ENCODE peak calls at places on chromosomes 7 and 10, in seven cellular contexts. One of them, this sample, is unnamed.

GRCh38 chr7:11194492-11194891 is 220.8 kb downstream of the PHF14 start:
- DNase-seq in uterus: no peak
- DNase-seq in dorsolateral prefrontal cortex: no peak
- DNase-seq in IMR-90: no peak
- DNase-seq in tibial nerve: no peak
- DNase-seq in OCI-LY7: no peak
- DNase-seq in ovary: no peak
- DNase-seq in this sample: no peak

GRCh38 chr7:47232751-47233412 is 349.0 kb downstream of the TNS3 start:
- DNase-seq in uterus: no peak
- DNase-seq in dorsolateral prefrontal cortex: no peak
- DNase-seq in IMR-90: no peak
- DNase-seq in tibial nerve: no peak
- DNase-seq in OCI-LY7: peak
- DNase-seq in ovary: no peak
- DNase-seq in this sample: no peak

GRCh38 chr10:86262671-86263165 is 103.9 kb downstream of the GRID1 start:
- DNase-seq in uterus: no peak
- DNase-seq in dorsolateral prefrontal cortex: peak
- DNase-seq in IMR-90: no peak
- DNase-seq in tibial nerve: no peak
- DNase-seq in OCI-LY7: no peak
- DNase-seq in ovary: no peak
- DNase-seq in this sample: peak

GRCh38 chr10:47152861-47153349 is 147.1 kb upstream of the GDF10 start:
- DNase-seq in uterus: no peak
- DNase-seq in dorsolateral prefrontal cortex: no peak
- DNase-seq in IMR-90: no peak
- DNase-seq in tibial nerve: no peak
- DNase-seq in OCI-LY7: no peak
- DNase-seq in ovary: no peak
- DNase-seq in this sample: no peak

GRCh38 chr7:106376026-106376799 is 91.4 kb upstream of the NAMPT start:
- DNase-seq in uterus: no peak
- DNase-seq in dorsolateral prefrontal cortex: no peak
- DNase-seq in IMR-90: no peak
- DNase-seq in tibial nerve: no peak
- DNase-seq in OCI-LY7: no peak
- DNase-seq in ovary: no peak
- DNase-seq in this sample: no peak

GRCh38 chr10:131729361-131729760 is 171.4 kb upstream of the PPP2R2D start:
- DNase-seq in uterus: no peak
- DNase-seq in dorsolateral prefrontal cortex: no peak
- DNase-seq in IMR-90: no peak
- DNase-seq in tibial nerve: no peak
- DNase-seq in OCI-LY7: no peak
- DNase-seq in ovary: no peak
- DNase-seq in this sample: no peak

GRCh38 chr7:3754488-3755365 is 453.7 kb downstream of the SDK1 start:
- DNase-seq in uterus: no peak
- DNase-seq in dorsolateral prefrontal cortex: peak
- DNase-seq in IMR-90: peak
- DNase-seq in tibial nerve: no peak
- DNase-seq in OCI-LY7: no peak
- DNase-seq in ovary: no peak
- DNase-seq in this sample: no peak

GRCh38 chr10:79905322-79906314 is 43.3 kb downstream of the SFTPD start:
- DNase-seq in uterus: no peak
- DNase-seq in dorsolateral prefrontal cortex: no peak
- DNase-seq in IMR-90: peak
- DNase-seq in tibial nerve: no peak
- DNase-seq in OCI-LY7: no peak
- DNase-seq in ovary: no peak
- DNase-seq in this sample: no peak

GRCh38 chr10:113228570-113228969 is 278.5 kb downstream of the TCF7L2 start:
- DNase-seq in uterus: no peak
- DNase-seq in dorsolateral prefrontal cortex: no peak
- DNase-seq in IMR-90: peak
- DNase-seq in tibial nerve: no peak
- DNase-seq in OCI-LY7: no peak
- DNase-seq in ovary: no peak
- DNase-seq in this sample: no peak

GRCh38 chr7:56007891-56008290 is 43.4 kb downstream of the PSPH start:
- DNase-seq in uterus: no peak
- DNase-seq in dorsolateral prefrontal cortex: no peak
- DNase-seq in IMR-90: no peak
- DNase-seq in tibial nerve: no peak
- DNase-seq in OCI-LY7: no peak
- DNase-seq in ovary: no peak
- DNase-seq in this sample: no peak

GRCh38 chr7:66894463-66895080 is 26.5 kb upstream of the TMEM248 start:
- DNase-seq in uterus: no peak
- DNase-seq in dorsolateral prefrontal cortex: no peak
- DNase-seq in IMR-90: peak
- DNase-seq in tibial nerve: no peak
- DNase-seq in OCI-LY7: no peak
- DNase-seq in ovary: no peak
- DNase-seq in this sample: no peak

GRCh38 chr7:44071726-44072363 is 6.5 kb upstream of the PGAM2 start:
- DNase-seq in uterus: no peak
- DNase-seq in dorsolateral prefrontal cortex: no peak
- DNase-seq in IMR-90: no peak
- DNase-seq in tibial nerve: no peak
- DNase-seq in OCI-LY7: no peak
- DNase-seq in ovary: no peak
- DNase-seq in this sample: peak

GRCh38 chr10:35574924-35575352 is 30.2 kb upstream of the GJD4 start:
- DNase-seq in uterus: no peak
- DNase-seq in dorsolateral prefrontal cortex: no peak
- DNase-seq in IMR-90: peak
- DNase-seq in tibial nerve: no peak
- DNase-seq in OCI-LY7: no peak
- DNase-seq in ovary: no peak
- DNase-seq in this sample: no peak

GRCh38 chr10:27258838-27259532 is 18.4 kb upstream of the ACBD5 start:
- DNase-seq in uterus: no peak
- DNase-seq in dorsolateral prefrontal cortex: no peak
- DNase-seq in IMR-90: no peak
- DNase-seq in tibial nerve: no peak
- DNase-seq in OCI-LY7: no peak
- DNase-seq in ovary: no peak
- DNase-seq in this sample: no peak

GRCh38 chr10:113961261-113961938 is 82.3 kb upstream of the ADRB1 start:
- DNase-seq in uterus: no peak
- DNase-seq in dorsolateral prefrontal cortex: no peak
- DNase-seq in IMR-90: no peak
- DNase-seq in tibial nerve: no peak
- DNase-seq in OCI-LY7: peak
- DNase-seq in ovary: no peak
- DNase-seq in this sample: no peak

GRCh38 chr7:46687203-46687602 is 766.1 kb upstream of the IGFBP3 start:
- DNase-seq in uterus: no peak
- DNase-seq in dorsolateral prefrontal cortex: no peak
- DNase-seq in IMR-90: no peak
- DNase-seq in tibial nerve: no peak
- DNase-seq in OCI-LY7: no peak
- DNase-seq in ovary: no peak
- DNase-seq in this sample: no peak

GRCh38 chr10:58164517-58164916 is 103.2 kb downstream of the IPMK start:
- DNase-seq in uterus: no peak
- DNase-seq in dorsolateral prefrontal cortex: no peak
- DNase-seq in IMR-90: no peak
- DNase-seq in tibial nerve: no peak
- DNase-seq in OCI-LY7: no peak
- DNase-seq in ovary: no peak
- DNase-seq in this sample: no peak

GRCh38 chr7:66321283-66321682 is 116.1 kb downstream of the TPST1 start:
- DNase-seq in uterus: no peak
- DNase-seq in dorsolateral prefrontal cortex: no peak
- DNase-seq in IMR-90: no peak
- DNase-seq in tibial nerve: no peak
- DNase-seq in OCI-LY7: no peak
- DNase-seq in ovary: no peak
- DNase-seq in this sample: no peak

GRCh38 chr10:88041243-88042161 is 178.1 kb downstream of the PTEN start:
- DNase-seq in uterus: no peak
- DNase-seq in dorsolateral prefrontal cortex: no peak
- DNase-seq in IMR-90: peak
- DNase-seq in tibial nerve: no peak
- DNase-seq in OCI-LY7: no peak
- DNase-seq in ovary: no peak
- DNase-seq in this sample: no peak

GRCh38 chr10:117007080-117007479 is 2.1 kb upstream of the SHTN1 start:
- DNase-seq in uterus: no peak
- DNase-seq in dorsolateral prefrontal cortex: no peak
- DNase-seq in IMR-90: peak
- DNase-seq in tibial nerve: no peak
- DNase-seq in OCI-LY7: no peak
- DNase-seq in ovary: no peak
- DNase-seq in this sample: no peak

GRCh38 chr10:117005454-117006055 is 568 bp upstream of the SHTN1 start:
- DNase-seq in uterus: no peak
- DNase-seq in dorsolateral prefrontal cortex: peak
- DNase-seq in IMR-90: no peak
- DNase-seq in tibial nerve: no peak
- DNase-seq in OCI-LY7: no peak
- DNase-seq in ovary: peak
- DNase-seq in this sample: no peak

GRCh38 chr10:117003336-117003735 is 1.7 kb downstream of the SHTN1 start:
- DNase-seq in uterus: no peak
- DNase-seq in dorsolateral prefrontal cortex: no peak
- DNase-seq in IMR-90: no peak
- DNase-seq in tibial nerve: no peak
- DNase-seq in OCI-LY7: no peak
- DNase-seq in ovary: no peak
- DNase-seq in this sample: no peak

GRCh38 chr10:117004238-117004626 is 755 bp downstream of the SHTN1 start:
- DNase-seq in uterus: no peak
- DNase-seq in dorsolateral prefrontal cortex: no peak
- DNase-seq in IMR-90: peak
- DNase-seq in tibial nerve: no peak
- DNase-seq in OCI-LY7: no peak
- DNase-seq in ovary: no peak
- DNase-seq in this sample: no peak

DNA sequence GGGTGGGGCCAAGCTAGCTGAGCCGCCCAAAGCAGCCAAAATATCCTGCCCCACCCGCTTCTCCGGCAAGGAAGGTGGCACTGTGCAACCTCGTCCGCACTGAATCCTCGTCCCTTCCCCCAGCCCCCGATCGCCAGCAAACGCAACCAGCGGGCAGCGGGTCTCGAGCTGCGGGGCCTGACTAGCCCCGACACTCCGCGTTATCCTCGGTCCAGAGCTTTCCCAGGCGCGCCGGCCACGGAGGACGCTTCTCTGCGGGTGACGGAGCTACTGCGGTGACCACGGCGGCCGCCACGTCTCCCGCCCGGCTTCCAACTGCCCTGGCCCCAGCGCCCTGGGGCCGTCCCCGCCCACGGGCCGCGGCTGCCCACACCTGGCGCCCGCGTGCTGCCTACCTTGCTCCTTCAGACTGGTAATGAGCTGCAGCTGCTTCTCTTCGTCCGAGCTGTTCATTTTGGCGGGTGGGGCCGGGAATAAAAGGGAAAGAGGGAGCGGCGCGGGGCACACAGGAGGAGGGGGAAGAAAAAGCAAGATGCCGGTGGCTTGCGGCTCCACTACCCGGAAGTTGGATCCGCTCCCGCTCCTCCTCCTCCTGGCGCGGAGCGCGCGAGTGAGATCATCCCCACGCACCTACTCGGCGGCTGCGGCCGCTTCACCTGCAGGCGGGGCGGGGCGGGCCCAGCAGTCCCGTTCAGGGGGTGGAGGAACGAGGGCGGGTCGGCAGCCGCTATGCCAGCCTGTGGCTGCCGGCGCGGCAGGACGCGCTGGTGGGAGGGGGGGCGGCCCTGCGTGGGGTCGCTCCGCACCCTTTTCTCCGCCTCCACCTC is at the start of gene SHTN1:
- DNase-seq in uterus: peak
- DNase-seq in dorsolateral prefrontal cortex: peak
- DNase-seq in IMR-90: peak
- DNase-seq in tibial nerve: peak
- DNase-seq in OCI-LY7: no peak
- DNase-seq in ovary: peak
- DNase-seq in this sample: peak
- H3K27ac ChIP-seq in uterus: peak
- H3K27ac ChIP-seq in dorsolateral prefrontal cortex: peak
- H3K27ac ChIP-seq in IMR-90: no peak
- H3K27ac ChIP-seq in tibial nerve: peak
- H3K27ac ChIP-seq in OCI-LY7: no peak
- H3K27ac ChIP-seq in ovary: peak
- H3K27ac ChIP-seq in this sample: peak

GRCh38 chr7:27375958-27376357 is 133.4 kb downstream of the EVX1 start:
- DNase-seq in uterus: peak
- DNase-seq in dorsolateral prefrontal cortex: no peak
- DNase-seq in IMR-90: no peak
- DNase-seq in tibial nerve: no peak
- DNase-seq in OCI-LY7: no peak
- DNase-seq in ovary: no peak
- DNase-seq in this sample: no peak

GRCh38 chr7:27374958-27375841 is 132.6 kb downstream of the EVX1 start:
- DNase-seq in uterus: no peak
- DNase-seq in dorsolateral prefrontal cortex: no peak
- DNase-seq in IMR-90: no peak
- DNase-seq in tibial nerve: no peak
- DNase-seq in OCI-LY7: no peak
- DNase-seq in ovary: no peak
- DNase-seq in this sample: no peak

GRCh38 chr7:27382307-27382706 is 139.7 kb downstream of the EVX1 start:
- DNase-seq in uterus: no peak
- DNase-seq in dorsolateral prefrontal cortex: no peak
- DNase-seq in IMR-90: no peak
- DNase-seq in tibial nerve: no peak
- DNase-seq in OCI-LY7: no peak
- DNase-seq in ovary: no peak
- DNase-seq in this sample: no peak

GRCh38 chr7:27377988-27378387 is 135.4 kb downstream of the EVX1 start:
- DNase-seq in uterus: no peak
- DNase-seq in dorsolateral prefrontal cortex: no peak
- DNase-seq in IMR-90: no peak
- DNase-seq in tibial nerve: no peak
- DNase-seq in OCI-LY7: no peak
- DNase-seq in ovary: no peak
- DNase-seq in this sample: no peak
- TF ChIP-seq CTCF in uterus: no peak
- TF ChIP-seq CTCF in dorsolateral prefrontal cortex: no peak
- TF ChIP-seq CTCF in IMR-90: no peak
- TF ChIP-seq CTCF in tibial nerve: no peak
- TF ChIP-seq CTCF in OCI-LY7: no peak
- TF ChIP-seq CTCF in ovary: no peak
- TF ChIP-seq CTCF in this sample: no peak

GRCh38 chr7:118629898-118630469 is 405.5 kb downstream of the ANKRD7 start:
- DNase-seq in uterus: no peak
- DNase-seq in dorsolateral prefrontal cortex: no peak
- DNase-seq in IMR-90: no peak
- DNase-seq in tibial nerve: no peak
- DNase-seq in OCI-LY7: no peak
- DNase-seq in ovary: no peak
- DNase-seq in this sample: no peak
- H3K27ac ChIP-seq in uterus: no peak
- H3K27ac ChIP-seq in dorsolateral prefrontal cortex: no peak
- H3K27ac ChIP-seq in IMR-90: no peak
- H3K27ac ChIP-seq in tibial nerve: no peak
- H3K27ac ChIP-seq in OCI-LY7: no peak
- H3K27ac ChIP-seq in ovary: no peak
- H3K27ac ChIP-seq in this sample: no peak

GRCh38 chr10:125710267-125710563 is 9.3 kb upstream of the EDRF1 start:
- DNase-seq in uterus: no peak
- DNase-seq in dorsolateral prefrontal cortex: no peak
- DNase-seq in IMR-90: no peak
- DNase-seq in tibial nerve: no peak
- DNase-seq in OCI-LY7: no peak
- DNase-seq in ovary: no peak
- DNase-seq in this sample: no peak
- TF ChIP-seq CTCF in uterus: no peak
- TF ChIP-seq CTCF in dorsolateral prefrontal cortex: no peak
- TF ChIP-seq CTCF in IMR-90: no peak
- TF ChIP-seq CTCF in tibial nerve: no peak
- TF ChIP-seq CTCF in OCI-LY7: no peak
- TF ChIP-seq CTCF in ovary: no peak
- TF ChIP-seq CTCF in this sample: no peak